ENCODE peak calls at places on chromosomes 3 and 15, in seven cellular contexts. One of them, this sample, is unnamed.

GRCh38 chr15:89864958-89865739 is 28.6 kb downstream of the AP3S2 start:
- DNase-seq in stimulated activated CD4-positive, alpha-beta T cell treated with anti-CD3 and anti-CD28 coated beads, Interleukin-15, amount 100 ng/mL, for 1 hour: no peak
- DNase-seq in lung microvascular endothelial cell: no peak
- DNase-seq in iris pigment epithelial cell: no peak
- DNase-seq in Caco-2: no peak
- DNase-seq in NCI-H1930: no peak
- DNase-seq in cardiac fibroblast: no peak
- DNase-seq in this sample: no peak

GRCh38 chr15:101242160-101242998 is 9.5 kb downstream of the CHSY1 start:
- DNase-seq in stimulated activated CD4-positive, alpha-beta T cell treated with anti-CD3 and anti-CD28 coated beads, Interleukin-15, amount 100 ng/mL, for 1 hour: no peak
- DNase-seq in lung microvascular endothelial cell: peak
- DNase-seq in iris pigment epithelial cell: peak
- DNase-seq in Caco-2: no peak
- DNase-seq in NCI-H1930: no peak
- DNase-seq in cardiac fibroblast: peak
- DNase-seq in this sample: no peak

GRCh38 chr3:123479891-123480290 is 31.0 kb upstream of the ADCY5 start:
- DNase-seq in stimulated activated CD4-positive, alpha-beta T cell treated with anti-CD3 and anti-CD28 coated beads, Interleukin-15, amount 100 ng/mL, for 1 hour: no peak
- DNase-seq in lung microvascular endothelial cell: no peak
- DNase-seq in iris pigment epithelial cell: no peak
- DNase-seq in Caco-2: no peak
- DNase-seq in NCI-H1930: no peak
- DNase-seq in cardiac fibroblast: no peak
- DNase-seq in this sample: no peak

GRCh38 chr3:31770822-31771326 is 210.2 kb downstream of the OSBPL10 start:
- DNase-seq in stimulated activated CD4-positive, alpha-beta T cell treated with anti-CD3 and anti-CD28 coated beads, Interleukin-15, amount 100 ng/mL, for 1 hour: no peak
- DNase-seq in lung microvascular endothelial cell: no peak
- DNase-seq in iris pigment epithelial cell: peak
- DNase-seq in Caco-2: no peak
- DNase-seq in NCI-H1930: no peak
- DNase-seq in cardiac fibroblast: peak
- DNase-seq in this sample: no peak

GRCh38 chr15:56835598-56836275 is 82.7 kb upstream of the TCF12 start:
- DNase-seq in stimulated activated CD4-positive, alpha-beta T cell treated with anti-CD3 and anti-CD28 coated beads, Interleukin-15, amount 100 ng/mL, for 1 hour: no peak
- DNase-seq in lung microvascular endothelial cell: peak
- DNase-seq in iris pigment epithelial cell: peak
- DNase-seq in Caco-2: no peak
- DNase-seq in NCI-H1930: no peak
- DNase-seq in cardiac fibroblast: peak
- DNase-seq in this sample: no peak

GRCh38 chr3:127959873-127960272 is 44.8 kb downstream of the KBTBD12 start:
- DNase-seq in stimulated activated CD4-positive, alpha-beta T cell treated with anti-CD3 and anti-CD28 coated beads, Interleukin-15, amount 100 ng/mL, for 1 hour: no peak
- DNase-seq in lung microvascular endothelial cell: peak
- DNase-seq in iris pigment epithelial cell: no peak
- DNase-seq in Caco-2: peak
- DNase-seq in NCI-H1930: peak
- DNase-seq in cardiac fibroblast: peak
- DNase-seq in this sample: no peak

GRCh38 chr3:64410226-64410625 is 185.0 kb upstream of the PRICKLE2 start:
- DNase-seq in stimulated activated CD4-positive, alpha-beta T cell treated with anti-CD3 and anti-CD28 coated beads, Interleukin-15, amount 100 ng/mL, for 1 hour: no peak
- DNase-seq in lung microvascular endothelial cell: no peak
- DNase-seq in iris pigment epithelial cell: no peak
- DNase-seq in Caco-2: no peak
- DNase-seq in NCI-H1930: no peak
- DNase-seq in cardiac fibroblast: no peak
- DNase-seq in this sample: no peak

GRCh38 chr15:75037685-75038084 is 14.3 kb downstream of the PPCDC start:
- DNase-seq in stimulated activated CD4-positive, alpha-beta T cell treated with anti-CD3 and anti-CD28 coated beads, Interleukin-15, amount 100 ng/mL, for 1 hour: no peak
- DNase-seq in lung microvascular endothelial cell: no peak
- DNase-seq in iris pigment epithelial cell: peak
- DNase-seq in Caco-2: no peak
- DNase-seq in NCI-H1930: no peak
- DNase-seq in cardiac fibroblast: peak
- DNase-seq in this sample: no peak

GRCh38 chr3:21573291-21573690 is 177.7 kb downstream of the ZNF385D start:
- DNase-seq in stimulated activated CD4-positive, alpha-beta T cell treated with anti-CD3 and anti-CD28 coated beads, Interleukin-15, amount 100 ng/mL, for 1 hour: no peak
- DNase-seq in lung microvascular endothelial cell: no peak
- DNase-seq in iris pigment epithelial cell: peak
- DNase-seq in Caco-2: no peak
- DNase-seq in NCI-H1930: no peak
- DNase-seq in cardiac fibroblast: peak
- DNase-seq in this sample: no peak

GRCh38 chr3:194330579-194330978 is 20.5 kb downstream of the CPN2 start:
- DNase-seq in stimulated activated CD4-positive, alpha-beta T cell treated with anti-CD3 and anti-CD28 coated beads, Interleukin-15, amount 100 ng/mL, for 1 hour: no peak
- DNase-seq in lung microvascular endothelial cell: no peak
- DNase-seq in iris pigment epithelial cell: peak
- DNase-seq in Caco-2: no peak
- DNase-seq in NCI-H1930: no peak
- DNase-seq in cardiac fibroblast: peak
- DNase-seq in this sample: no peak

GRCh38 chr3:47803478-47804025 is 614 bp downstream of the DHX30 start:
- DNase-seq in stimulated activated CD4-positive, alpha-beta T cell treated with anti-CD3 and anti-CD28 coated beads, Interleukin-15, amount 100 ng/mL, for 1 hour: no peak
- DNase-seq in lung microvascular endothelial cell: peak
- DNase-seq in iris pigment epithelial cell: no peak
- DNase-seq in Caco-2: no peak
- DNase-seq in NCI-H1930: no peak
- DNase-seq in cardiac fibroblast: no peak
- DNase-seq in this sample: peak

GRCh38 chr15:38512901-38513300 is 51.7 kb downstream of the RASGRP1 start:
- DNase-seq in stimulated activated CD4-positive, alpha-beta T cell treated with anti-CD3 and anti-CD28 coated beads, Interleukin-15, amount 100 ng/mL, for 1 hour: no peak
- DNase-seq in lung microvascular endothelial cell: no peak
- DNase-seq in iris pigment epithelial cell: no peak
- DNase-seq in Caco-2: no peak
- DNase-seq in NCI-H1930: no peak
- DNase-seq in cardiac fibroblast: no peak
- DNase-seq in this sample: no peak

GRCh38 chr15:25812845-25813244 is 50.3 kb downstream of the ATP10A start:
- DNase-seq in stimulated activated CD4-positive, alpha-beta T cell treated with anti-CD3 and anti-CD28 coated beads, Interleukin-15, amount 100 ng/mL, for 1 hour: no peak
- DNase-seq in lung microvascular endothelial cell: no peak
- DNase-seq in iris pigment epithelial cell: no peak
- DNase-seq in Caco-2: no peak
- DNase-seq in NCI-H1930: no peak
- DNase-seq in cardiac fibroblast: no peak
- DNase-seq in this sample: no peak

GRCh38 chr15:100867476-100867875 is 12.2 kb upstream of the ALDH1A3 start:
- DNase-seq in stimulated activated CD4-positive, alpha-beta T cell treated with anti-CD3 and anti-CD28 coated beads, Interleukin-15, amount 100 ng/mL, for 1 hour: no peak
- DNase-seq in lung microvascular endothelial cell: no peak
- DNase-seq in iris pigment epithelial cell: no peak
- DNase-seq in Caco-2: no peak
- DNase-seq in NCI-H1930: no peak
- DNase-seq in cardiac fibroblast: no peak
- DNase-seq in this sample: no peak

GRCh38 chr3:123602325-123602724 is 17.5 kb upstream of the HACD2 start:
- DNase-seq in stimulated activated CD4-positive, alpha-beta T cell treated with anti-CD3 and anti-CD28 coated beads, Interleukin-15, amount 100 ng/mL, for 1 hour: no peak
- DNase-seq in lung microvascular endothelial cell: peak
- DNase-seq in iris pigment epithelial cell: peak
- DNase-seq in Caco-2: peak
- DNase-seq in NCI-H1930: no peak
- DNase-seq in cardiac fibroblast: peak
- DNase-seq in this sample: no peak

GRCh38 chr3:45226206-45226915 is at the start of gene TMEM158:
- DNase-seq in stimulated activated CD4-positive, alpha-beta T cell treated with anti-CD3 and anti-CD28 coated beads, Interleukin-15, amount 100 ng/mL, for 1 hour: peak
- DNase-seq in lung microvascular endothelial cell: peak
- DNase-seq in iris pigment epithelial cell: peak
- DNase-seq in Caco-2: peak
- DNase-seq in NCI-H1930: peak
- DNase-seq in cardiac fibroblast: peak
- DNase-seq in this sample: peak

GRCh38 chr3:8307545-8308110 is 194.0 kb upstream of the LMCD1 start:
- DNase-seq in stimulated activated CD4-positive, alpha-beta T cell treated with anti-CD3 and anti-CD28 coated beads, Interleukin-15, amount 100 ng/mL, for 1 hour: no peak
- DNase-seq in lung microvascular endothelial cell: no peak
- DNase-seq in iris pigment epithelial cell: no peak
- DNase-seq in Caco-2: no peak
- DNase-seq in NCI-H1930: no peak
- DNase-seq in cardiac fibroblast: no peak
- DNase-seq in this sample: no peak

GRCh38 chr3:38099518-38099917 is 37.4 kb downstream of the ACAA1 start:
- DNase-seq in stimulated activated CD4-positive, alpha-beta T cell treated with anti-CD3 and anti-CD28 coated beads, Interleukin-15, amount 100 ng/mL, for 1 hour: no peak
- DNase-seq in lung microvascular endothelial cell: no peak
- DNase-seq in iris pigment epithelial cell: no peak
- DNase-seq in Caco-2: no peak
- DNase-seq in NCI-H1930: no peak
- DNase-seq in cardiac fibroblast: no peak
- DNase-seq in this sample: peak

GRCh38 chr15:100722551-100723322 is 120.3 kb downstream of the ASB7 start:
- DNase-seq in stimulated activated CD4-positive, alpha-beta T cell treated with anti-CD3 and anti-CD28 coated beads, Interleukin-15, amount 100 ng/mL, for 1 hour: no peak
- DNase-seq in lung microvascular endothelial cell: no peak
- DNase-seq in iris pigment epithelial cell: no peak
- DNase-seq in Caco-2: no peak
- DNase-seq in NCI-H1930: no peak
- DNase-seq in cardiac fibroblast: no peak
- DNase-seq in this sample: no peak

GRCh38 chr3:28924744-28925360 is 356.0 kb upstream of the RBMS3 start:
- DNase-seq in stimulated activated CD4-positive, alpha-beta T cell treated with anti-CD3 and anti-CD28 coated beads, Interleukin-15, amount 100 ng/mL, for 1 hour: no peak
- DNase-seq in lung microvascular endothelial cell: no peak
- DNase-seq in iris pigment epithelial cell: peak
- DNase-seq in Caco-2: no peak
- DNase-seq in NCI-H1930: no peak
- DNase-seq in cardiac fibroblast: peak
- DNase-seq in this sample: no peak

GRCh38 chr3:120688121-120688520 is 6.1 kb upstream of the HGD start:
- DNase-seq in stimulated activated CD4-positive, alpha-beta T cell treated with anti-CD3 and anti-CD28 coated beads, Interleukin-15, amount 100 ng/mL, for 1 hour: no peak
- DNase-seq in lung microvascular endothelial cell: no peak
- DNase-seq in iris pigment epithelial cell: peak
- DNase-seq in Caco-2: no peak
- DNase-seq in NCI-H1930: no peak
- DNase-seq in cardiac fibroblast: peak
- DNase-seq in this sample: no peak

GRCh38 chr15:78353093-78353492 is 12.9 kb downstream of the CRABP1 start:
- DNase-seq in stimulated activated CD4-positive, alpha-beta T cell treated with anti-CD3 and anti-CD28 coated beads, Interleukin-15, amount 100 ng/mL, for 1 hour: no peak
- DNase-seq in lung microvascular endothelial cell: no peak
- DNase-seq in iris pigment epithelial cell: no peak
- DNase-seq in Caco-2: peak
- DNase-seq in NCI-H1930: no peak
- DNase-seq in cardiac fibroblast: peak
- DNase-seq in this sample: no peak

GRCh38 chr3:127488141-127488672 is 102.3 kb downstream of the TPRA1 start:
- DNase-seq in stimulated activated CD4-positive, alpha-beta T cell treated with anti-CD3 and anti-CD28 coated beads, Interleukin-15, amount 100 ng/mL, for 1 hour: no peak
- DNase-seq in lung microvascular endothelial cell: no peak
- DNase-seq in iris pigment epithelial cell: no peak
- DNase-seq in Caco-2: no peak
- DNase-seq in NCI-H1930: no peak
- DNase-seq in cardiac fibroblast: no peak
- DNase-seq in this sample: no peak

GRCh38 chr3:54550216-54550977 is 377.5 kb downstream of the LRTM1 start:
- DNase-seq in stimulated activated CD4-positive, alpha-beta T cell treated with anti-CD3 and anti-CD28 coated beads, Interleukin-15, amount 100 ng/mL, for 1 hour: no peak
- DNase-seq in lung microvascular endothelial cell: no peak
- DNase-seq in iris pigment epithelial cell: no peak
- DNase-seq in Caco-2: no peak
- DNase-seq in NCI-H1930: no peak
- DNase-seq in cardiac fibroblast: no peak
- DNase-seq in this sample: no peak

GRCh38 chr15:90174140-90174891 is 26.8 kb upstream of the SEMA4B start:
- DNase-seq in stimulated activated CD4-positive, alpha-beta T cell treated with anti-CD3 and anti-CD28 coated beads, Interleukin-15, amount 100 ng/mL, for 1 hour: no peak
- DNase-seq in lung microvascular endothelial cell: peak
- DNase-seq in iris pigment epithelial cell: peak
- DNase-seq in Caco-2: no peak
- DNase-seq in NCI-H1930: no peak
- DNase-seq in cardiac fibroblast: peak
- DNase-seq in this sample: peak

GRCh38 chr3:178519701-178520100 is 16.5 kb upstream of the KCNMB2 start:
- DNase-seq in stimulated activated CD4-positive, alpha-beta T cell treated with anti-CD3 and anti-CD28 coated beads, Interleukin-15, amount 100 ng/mL, for 1 hour: no peak
- DNase-seq in lung microvascular endothelial cell: no peak
- DNase-seq in iris pigment epithelial cell: no peak
- DNase-seq in Caco-2: no peak
- DNase-seq in NCI-H1930: no peak
- DNase-seq in cardiac fibroblast: no peak
- DNase-seq in this sample: no peak

GRCh38 chr3:115986555-115987207 is 363.4 kb downstream of the GAP43 start:
- DNase-seq in stimulated activated CD4-positive, alpha-beta T cell treated with anti-CD3 and anti-CD28 coated beads, Interleukin-15, amount 100 ng/mL, for 1 hour: no peak
- DNase-seq in lung microvascular endothelial cell: peak
- DNase-seq in iris pigment epithelial cell: peak
- DNase-seq in Caco-2: peak
- DNase-seq in NCI-H1930: no peak
- DNase-seq in cardiac fibroblast: peak
- DNase-seq in this sample: no peak

GRCh38 chr15:58433597-58434333 is 2.0 kb downstream of the LIPC start:
- DNase-seq in stimulated activated CD4-positive, alpha-beta T cell treated with anti-CD3 and anti-CD28 coated beads, Interleukin-15, amount 100 ng/mL, for 1 hour: no peak
- DNase-seq in lung microvascular endothelial cell: no peak
- DNase-seq in iris pigment epithelial cell: no peak
- DNase-seq in Caco-2: no peak
- DNase-seq in NCI-H1930: no peak
- DNase-seq in cardiac fibroblast: no peak
- DNase-seq in this sample: no peak

GRCh38 chr3:115550285-115550741 is 73.0 kb upstream of the GAP43 start:
- DNase-seq in stimulated activated CD4-positive, alpha-beta T cell treated with anti-CD3 and anti-CD28 coated beads, Interleukin-15, amount 100 ng/mL, for 1 hour: no peak
- DNase-seq in lung microvascular endothelial cell: no peak
- DNase-seq in iris pigment epithelial cell: no peak
- DNase-seq in Caco-2: no peak
- DNase-seq in NCI-H1930: no peak
- DNase-seq in cardiac fibroblast: no peak
- DNase-seq in this sample: no peak

GRCh38 chr3:184603156-184604030 is 41.8 kb downstream of the EPHB3 start:
- DNase-seq in stimulated activated CD4-positive, alpha-beta T cell treated with anti-CD3 and anti-CD28 coated beads, Interleukin-15, amount 100 ng/mL, for 1 hour: no peak
- DNase-seq in lung microvascular endothelial cell: no peak
- DNase-seq in iris pigment epithelial cell: no peak
- DNase-seq in Caco-2: no peak
- DNase-seq in NCI-H1930: no peak
- DNase-seq in cardiac fibroblast: peak
- DNase-seq in this sample: no peak

GRCh38 chr3:33879540-33879939 is 81.1 kb downstream of the PDCD6IP start:
- DNase-seq in stimulated activated CD4-positive, alpha-beta T cell treated with anti-CD3 and anti-CD28 coated beads, Interleukin-15, amount 100 ng/mL, for 1 hour: no peak
- DNase-seq in lung microvascular endothelial cell: no peak
- DNase-seq in iris pigment epithelial cell: peak
- DNase-seq in Caco-2: no peak
- DNase-seq in NCI-H1930: no peak
- DNase-seq in cardiac fibroblast: no peak
- DNase-seq in this sample: no peak

GRCh38 chr15:31366169-31366734 is 39.6 kb downstream of the KLF13 start:
- DNase-seq in stimulated activated CD4-positive, alpha-beta T cell treated with anti-CD3 and anti-CD28 coated beads, Interleukin-15, amount 100 ng/mL, for 1 hour: no peak
- DNase-seq in lung microvascular endothelial cell: no peak
- DNase-seq in iris pigment epithelial cell: no peak
- DNase-seq in Caco-2: no peak
- DNase-seq in NCI-H1930: no peak
- DNase-seq in cardiac fibroblast: peak
- DNase-seq in this sample: no peak

GRCh38 chr15:68055224-68055705 is 1.1 kb downstream of the PIAS1 start:
- DNase-seq in stimulated activated CD4-positive, alpha-beta T cell treated with anti-CD3 and anti-CD28 coated beads, Interleukin-15, amount 100 ng/mL, for 1 hour: peak
- DNase-seq in lung microvascular endothelial cell: peak
- DNase-seq in iris pigment epithelial cell: peak
- DNase-seq in Caco-2: no peak
- DNase-seq in NCI-H1930: no peak
- DNase-seq in cardiac fibroblast: peak
- DNase-seq in this sample: peak

GRCh38 chr3:50806031-50806430 is 131.3 kb downstream of the DOCK3 start:
- DNase-seq in stimulated activated CD4-positive, alpha-beta T cell treated with anti-CD3 and anti-CD28 coated beads, Interleukin-15, amount 100 ng/mL, for 1 hour: no peak
- DNase-seq in lung microvascular endothelial cell: no peak
- DNase-seq in iris pigment epithelial cell: no peak
- DNase-seq in Caco-2: no peak
- DNase-seq in NCI-H1930: no peak
- DNase-seq in cardiac fibroblast: no peak
- DNase-seq in this sample: no peak

GRCh38 chr3:129501630-129502029 is 26.8 kb upstream of the RHO start:
- DNase-seq in stimulated activated CD4-positive, alpha-beta T cell treated with anti-CD3 and anti-CD28 coated beads, Interleukin-15, amount 100 ng/mL, for 1 hour: no peak
- DNase-seq in lung microvascular endothelial cell: no peak
- DNase-seq in iris pigment epithelial cell: no peak
- DNase-seq in Caco-2: no peak
- DNase-seq in NCI-H1930: no peak
- DNase-seq in cardiac fibroblast: no peak
- DNase-seq in this sample: no peak

This sample was measured in NCI-H2227 treated with DMSO at 0.1 percent for 48 hours.